ENCODE peak calls at places on chromosomes 16 and 17, in six cellular contexts. O, K, X, R, S and T are unnamed samples. For H3K4me1, the result is how much of the 10 kb centered on the place peaks cover.

GRCh38 chr17:146546-146945 is 9.2 kb downstream of the SCGB1C2 start:
- DNase-seq in K (peak), X (no peak), R (no peak), O (no peak), S (no peak), T (no peak)

GRCh38 chr17:7229504-7229903 is 4.8 kb downstream of the DVL2 start:
- DNase-seq in O (no peak), X (no peak), S (no peak), K (no peak), R (no peak), T (no peak)

GRCh38 chr17:70110443-70110880 is 35.4 kb downstream of the KCNJ16 start:
- DNase-seq in X (peak), R (no peak), K (no peak), O (peak), S (no peak), T (no peak)

GRCh38 chr16:15856901-15857778 is at the start of gene MYH11:
- DNase-seq in R (no peak), X (no peak), S (no peak), K (no peak), O (no peak), T (no peak)

GRCh38 chr17:2937331-2938003 is 125.9 kb downstream of the OR1D5 start:
- DNase-seq in O (peak), S (no peak), K (no peak), X (no peak), R (no peak), T (no peak)

GRCh38 chr17:82962163-82962720 is 117.2 kb upstream of the METRNL start:
- DNase-seq in K (no peak), O (peak), S (peak), X (peak), R (no peak), T (no peak)

GRCh38 chr17:56982312-56982711 is 4.4 kb downstream of the SCPEP1 start:
- DNase-seq in O (no peak), X (no peak), R (no peak), K (no peak), S (no peak), T (no peak)

GRCh38 chr17:65794572-65794971 is 233.1 kb upstream of the AXIN2 start:
- DNase-seq in O (peak), K (no peak), R (no peak), X (peak), S (no peak), T (no peak)

GRCh38 chr16:28863929-28864886 is 565 bp downstream of the SH2B1 start:
- DNase-seq in O (peak), K (no peak), S (no peak), R (peak), X (peak), T (no peak)

GRCh38 chr17:50836826-50837225 is 1.4 kb downstream of the WFIKKN2 start:
- DNase-seq in R (no peak), S (no peak), K (no peak), X (no peak), O (no peak), T (no peak)

GRCh38 chr17:51365090-51365489 is 104.7 kb downstream of the UTP18 start:
- DNase-seq in O (no peak), S (no peak), K (no peak), R (no peak), X (no peak), T (no peak)

GRCh38 chr16:72875291-72876036 is 172.5 kb downstream of the ZFHX3 start:
- DNase-seq in R (peak), K (no peak), X (peak), O (no peak), S (no peak), T (no peak)

GRCh38 chr17:27770877-27771276 is 29.5 kb downstream of the NOS2 start:
- DNase-seq in K (no peak), S (no peak), O (no peak), X (no peak), R (no peak), T (no peak)

GRCh38 chr16:24538756-24539294 is 541 bp upstream of the RBBP6 start:
- DNase-seq in K (no peak), O (no peak), S (peak), R (no peak), X (peak), T (no peak)

GRCh38 chr16:5216681-5217080 is 119.1 kb upstream of the EEF2KMT start:
- DNase-seq in O (no peak), K (no peak), R (no peak), S (no peak), X (no peak), T (no peak)

GRCh38 chr17:34420254-34420766 is 57.3 kb upstream of the CCL1 start:
- DNase-seq in K (peak), R (peak), S (no peak), O (peak), X (peak), T (peak)

GRCh38 chr17:9725575-9725974 is 65.8 kb downstream of the DHRS7C start:
- DNase-seq in X (peak), R (no peak), S (no peak), O (no peak), K (no peak), T (no peak)

GRCh38 chr17:82930924-82931695 is 91.3 kb upstream of the ZNF750 start:
- DNase-seq in K (peak), S (peak), X (no peak), O (no peak), R (no peak), T (no peak)

GRCh38 chr16:77840093-77840492 is 51.7 kb downstream of the VAT1L start:
- DNase-seq in R (no peak), O (no peak), K (no peak), S (no peak), X (no peak), T (no peak)

GRCh38 chr16:71929048-71929447 is 33.7 kb downstream of the IST1 start:
- DNase-seq in S (no peak), K (no peak), X (peak), O (peak), R (no peak), T (no peak)

GRCh38 chr17:82873521-82873920 is 33.7 kb upstream of the ZNF750 start:
- DNase-seq in S (peak), R (no peak), K (no peak), X (no peak), O (no peak), T (no peak)

GRCh38 chr17:75550139-75550465 is 24.6 kb downstream of the LLGL2 start:
- DNase-seq in X (no peak), R (no peak), S (no peak), O (no peak), K (no peak), T (no peak)

GRCh38 chr17:62755139-62755851 is 52.8 kb downstream of the MARCHF10 start:
- DNase-seq in K (no peak), O (peak), X (no peak), S (no peak), R (no peak), T (no peak)

GRCh38 chr17:74224959-74225725 is 11.8 kb downstream of the TTYH2 start:
- DNase-seq in O (no peak), R (no peak), K (no peak), X (no peak), S (no peak), T (no peak)

GRCh38 chr17:37672545-37673078 is 29.4 kb upstream of the DDX52 start:
- DNase-seq in X (no peak), R (no peak), O (peak), K (no peak), S (no peak), T (no peak)

GRCh38 chr17:17067277-17067676 is 25.0 kb downstream of the MPRIP start:
- DNase-seq in R (peak), S (no peak), K (no peak), O (peak), X (peak), T (no peak)

GRCh38 chr17:16941643-16942042 is 30.3 kb downstream of the TNFRSF13B start:
- DNase-seq in K (no peak), X (no peak), S (no peak), R (no peak), O (peak), T (no peak)

GRCh38 chr16:2974319-2975056 is 5.3 kb downstream of the PAQR4 start:
- DNase-seq in X (no peak), K (no peak), O (no peak), S (no peak), R (no peak), T (no peak)

GRCh38 chr16:2971134-2971984 is 2.2 kb downstream of the PAQR4 start:
- DNase-seq in O (no peak), X (no peak), K (no peak), S (no peak), R (no peak), T (no peak)

GRCh38 chr16:2973605-2974318 is 4.6 kb downstream of the PAQR4 start:
- DNase-seq in O (no peak), S (no peak), K (no peak), X (no peak), R (no peak), T (no peak)

GRCh38 chr16:2971985-2972784 is 3.0 kb downstream of the PAQR4 start:
- DNase-seq in S (no peak), X (no peak), O (no peak), K (no peak), R (no peak), T (no peak)

DNA sequence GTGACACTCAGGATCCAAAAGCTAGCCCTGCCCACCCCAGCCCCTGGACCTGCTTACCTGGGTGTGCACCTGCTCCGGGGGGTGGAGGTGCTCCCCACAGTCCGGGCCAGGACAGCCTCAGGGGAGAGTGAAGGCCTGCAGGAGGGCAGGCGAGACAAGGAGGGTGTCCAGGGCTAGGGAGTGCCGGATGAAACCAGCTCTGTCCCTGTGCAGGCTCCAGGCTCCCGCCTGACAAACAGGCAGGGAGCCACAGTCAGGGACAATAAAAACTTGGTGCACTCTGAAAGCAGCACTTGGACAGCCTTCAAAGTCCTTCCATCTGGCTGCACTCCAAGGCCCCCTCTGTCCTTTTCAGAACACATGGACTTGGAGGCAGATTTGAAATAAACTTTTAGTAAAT is 3.9 kb downstream of the PAQR4 start:
- DNase-seq in S (no peak), O (no peak), X (no peak), R (no peak), K (no peak), T (no peak)
- H3K4me1 ChIP-seq in S (under half), O (under half), X (under half), R (under half), K (under half), T (under half)

GRCh38 chr16:8866118-8866883 is 2.5 kb downstream of the CARHSP1 start:
- DNase-seq in R (no peak), K (peak), O (no peak), S (peak), X (peak), T (no peak)

GRCh38 chr16:8868272-8869211 is at the start of gene CARHSP1:
- DNase-seq in R (peak), X (peak), O (peak), K (peak), S (peak), T (peak)

GRCh38 chr16:8865145-8865882 is 3.5 kb downstream of the CARHSP1 start:
- DNase-seq in O (no peak), X (no peak), S (no peak), R (no peak), K (no peak), T (no peak)

GRCh38 chr16:8867483-8868271 is 1.1 kb downstream of the CARHSP1 start:
- DNase-seq in K (peak), R (no peak), S (peak), O (no peak), X (peak), T (no peak)

DNA sequence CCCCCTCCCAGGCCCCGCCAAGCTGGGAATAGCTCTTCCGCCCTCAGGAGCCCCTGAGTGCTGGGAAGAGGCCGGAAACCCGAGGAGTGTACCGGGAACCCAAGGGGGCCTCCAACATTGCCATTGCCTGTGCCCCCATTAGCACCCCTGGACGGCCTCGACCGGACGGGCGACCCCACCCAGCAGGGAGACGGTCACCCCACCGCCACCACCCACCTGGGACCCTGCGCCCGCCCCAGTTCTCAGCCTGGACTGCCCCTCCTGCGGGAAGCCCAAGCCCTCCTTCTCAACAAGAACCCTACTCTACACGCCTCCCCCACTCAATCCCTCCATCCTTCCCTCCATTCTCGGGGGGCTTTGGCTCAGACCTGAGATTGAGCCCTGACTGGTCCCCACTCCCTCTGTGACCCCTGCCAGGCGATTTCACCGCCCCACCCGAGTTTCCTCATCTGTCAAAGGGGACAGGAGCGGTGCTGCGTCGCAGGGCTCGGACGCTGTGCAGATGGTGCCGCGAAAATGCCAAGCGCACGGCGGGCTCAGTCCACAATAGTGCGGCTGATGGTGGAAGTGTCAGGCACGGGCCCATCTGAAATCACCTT is 1.8 kb downstream of the CARHSP1 start:
- DNase-seq in O (no peak), K (no peak), X (no peak), S (no peak), R (no peak), T (no peak)
- H3K4me1 ChIP-seq in O (under half), K (half or more), X (half or more), S (under half), R (under half), T (under half)

DNA sequence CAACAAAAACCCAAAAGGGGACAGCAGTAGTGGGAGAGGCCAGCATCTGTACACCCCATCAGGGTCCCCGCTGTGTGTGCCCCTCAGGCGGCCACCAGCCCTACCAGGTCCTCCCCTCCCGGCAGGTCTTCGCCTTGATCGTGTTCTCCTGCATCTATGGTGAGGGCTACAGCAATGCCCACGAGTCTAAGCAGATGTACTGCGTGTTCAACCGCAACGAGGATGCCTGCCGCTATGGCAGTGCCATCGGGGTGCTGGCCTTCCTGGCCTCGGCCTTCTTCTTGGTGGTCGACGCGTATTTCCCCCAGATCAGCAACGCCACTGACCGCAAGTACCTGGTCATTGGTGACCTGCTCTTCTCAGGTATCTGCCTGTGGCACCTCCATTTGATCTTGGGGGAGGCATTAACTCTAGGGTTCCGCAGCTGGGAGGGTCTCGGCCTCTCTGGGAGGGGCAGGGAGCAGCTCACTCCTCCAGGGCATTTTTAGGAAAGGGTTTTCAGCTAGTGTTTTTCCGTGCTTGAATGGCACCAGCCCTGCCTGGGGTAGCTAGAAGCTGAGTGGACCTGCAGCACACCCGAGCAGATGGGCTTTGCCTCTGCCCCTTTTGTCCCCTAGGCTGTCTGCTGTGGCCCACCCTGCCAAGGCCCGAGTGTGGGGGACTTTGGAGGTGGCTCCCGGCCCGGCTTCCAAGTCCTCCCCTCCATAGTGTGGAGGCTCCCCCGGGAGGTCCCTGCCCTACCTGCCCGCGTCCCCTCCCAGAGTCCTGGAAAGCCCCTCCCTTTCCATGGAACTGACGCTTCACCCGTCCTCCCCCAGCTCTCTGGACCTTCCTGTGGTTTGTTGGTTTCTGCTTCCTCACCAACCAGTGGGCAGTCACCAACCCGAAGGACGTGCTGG is 2.6 kb downstream of the SYNGR2 start:
- DNase-seq in X (no peak), S (no peak), O (no peak), R (no peak), K (no peak), T (no peak)
- H3K4me1 ChIP-seq in X (under half), S (half or more), O (under half), R (under half), K (half or more), T (under half)

GRCh38 chr16:11734025-11734652 is 8.5 kb downstream of the TXNDC11 start:
- DNase-seq in R (no peak), K (peak), O (no peak), S (no peak), X (no peak), T (no peak)

GRCh38 chr16:11736903-11737302 is 5.8 kb downstream of the TXNDC11 start:
- DNase-seq in S (no peak), R (no peak), X (no peak), K (no peak), O (no peak), T (no peak)

GRCh38 chr16:11734653-11735043 is 8.0 kb downstream of the TXNDC11 start:
- DNase-seq in K (no peak), X (no peak), O (no peak), S (no peak), R (no peak), T (no peak)

GRCh38 chr16:11737678-11738077 is 5.0 kb downstream of the TXNDC11 start:
- DNase-seq in R (no peak), X (no peak), S (no peak), K (no peak), O (no peak), T (no peak)

DNA sequence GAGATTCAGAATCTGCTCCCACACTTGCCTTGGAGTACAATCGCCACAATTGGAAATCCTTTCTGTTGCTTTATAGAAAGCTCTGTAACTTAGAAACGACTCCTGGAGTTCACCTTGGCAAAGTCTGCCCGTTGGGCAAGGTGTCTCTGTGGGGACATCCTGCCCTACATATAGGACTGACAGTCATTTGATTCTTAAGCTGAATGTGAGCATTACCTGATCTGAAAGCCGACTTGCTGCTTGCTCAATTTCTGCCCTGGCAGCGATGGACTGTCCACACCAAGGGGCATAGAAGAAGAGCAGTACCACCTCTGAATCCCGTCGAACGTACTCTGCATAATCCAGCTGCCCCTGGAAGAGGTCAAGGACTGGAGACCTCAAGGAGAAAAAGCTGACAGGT is 6.9 kb downstream of the TXNDC11 start:
- DNase-seq in S (peak), O (no peak), X (no peak), R (no peak), K (no peak), T (no peak)
- H3K4me1 ChIP-seq in S (half or more), O (under half), X (under half), R (under half), K (half or more), T (under half)

DNA sequence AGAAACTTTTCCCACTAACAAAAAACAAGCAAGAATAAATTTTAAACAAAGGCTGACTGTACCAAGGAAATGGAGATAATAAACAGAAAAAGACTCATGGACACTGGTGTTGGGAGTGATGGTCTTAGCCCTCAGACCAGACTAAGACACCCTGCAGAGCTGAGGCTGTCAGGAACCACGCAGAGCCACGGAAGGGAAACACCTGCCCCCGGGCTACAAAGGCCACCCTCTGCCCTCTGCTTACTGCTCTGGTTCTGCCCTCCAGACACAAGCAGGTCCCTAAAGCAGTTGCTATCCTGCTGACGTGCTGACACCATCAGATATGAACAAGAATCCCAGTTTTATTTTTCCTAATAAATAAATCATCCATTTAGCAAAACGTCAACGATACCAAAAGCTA is 80.0 kb downstream of the ANKRD11 start:
- DNase-seq in S (no peak), O (no peak), X (no peak), K (no peak), R (no peak), T (no peak)
- H3K4me1 ChIP-seq in S (half or more), O (under half), X (half or more), K (half or more), R (under half), T (half or more)

GRCh38 chr17:63932008-63932561 is at the start of gene CD79B:
- DNase-seq in K (no peak), O (no peak), S (peak), X (no peak), R (no peak), T (no peak)
- H3K4me1 ChIP-seq in K (under half), O (under half), S (under half), X (under half), R (under half), T (under half)